ENCODE peak calls at places on chromosomes 5 and 9, in nine cellular contexts. L is NCI-H446; U is NCI-H345; H is amniotic stem cell; C is activated T-cell treated with anti-CD3 and anti-CD28 coated beads, Interleukin-2, amount 50 U/mL, for 4 hours; B is H9; K is NCI-H510A; I is left ventricle myocardium inferior; N is KG1. P is an unnamed sample.

GRCh38 chr5:32182463-32183081 is 8.5 kb upstream of the GOLPH3 start:
- DNase-seq in N (no peak), H (no peak), B (no peak), L (no peak), C (no peak), I (no peak), U (no peak), K (no peak), P (no peak)

GRCh38 chr9:134436926-134437325 is 110.7 kb downstream of the RXRA start:
- DNase-seq in U (no peak), K (no peak), L (no peak), B (no peak), N (no peak), I (no peak), H (no peak), C (no peak), P (no peak)

GRCh38 chr5:39495294-39495693 is 70.5 kb upstream of the DAB2 start:
- DNase-seq in K (no peak), N (no peak), C (no peak), L (peak), U (no peak), H (no peak), I (no peak), B (no peak), P (no peak)

GRCh38 chr9:92896037-92896436 is 18.2 kb upstream of the ZNF484 start:
- DNase-seq in I (no peak), L (no peak), C (no peak), U (peak), H (no peak), N (no peak), B (no peak), K (no peak), P (no peak)

GRCh38 chr5:32170303-32171170 is 3.6 kb downstream of the GOLPH3 start:
- DNase-seq in H (peak), I (no peak), N (no peak), L (peak), U (no peak), C (no peak), B (no peak), K (no peak), P (no peak)

GRCh38 chr5:56608216-56608925 is 207.0 kb upstream of the MAP3K1 start:
- DNase-seq in U (no peak), I (no peak), N (no peak), C (no peak), L (no peak), H (no peak), B (no peak), K (no peak), P (no peak)

GRCh38 chr9:114906922-114907571 is 23.3 kb downstream of the TNFSF8 start:
- DNase-seq in B (peak), H (no peak), U (peak), N (no peak), K (peak), C (no peak), I (no peak), L (no peak), P (no peak)

GRCh38 chr5:148739524-148739923 is 85.2 kb upstream of the HTR4 start:
- DNase-seq in C (no peak), N (no peak), H (no peak), L (peak), U (no peak), K (no peak), I (no peak), B (no peak), P (no peak)

GRCh38 chr5:112264666-112265065 is 154.4 kb downstream of the EPB41L4A start:
- DNase-seq in K (no peak), H (no peak), N (no peak), L (no peak), C (no peak), U (no peak), I (no peak), B (no peak), P (no peak)

GRCh38 chr9:18632624-18633407 is 158.9 kb downstream of the ADAMTSL1 start:
- DNase-seq in U (no peak), L (no peak), C (no peak), N (no peak), K (no peak), B (no peak), I (no peak), H (peak), P (no peak)

GRCh38 chr5:141478321-141478945 is 2.7 kb downstream of the PCDHGC3 start:
- DNase-seq in H (no peak), I (no peak), U (no peak), N (no peak), L (no peak), K (peak), C (no peak), B (peak), P (no peak)

GRCh38 chr5:139810341-139811075 is 14.9 kb downstream of the PSD2 start:
- DNase-seq in I (no peak), L (no peak), U (no peak), K (no peak), B (no peak), N (no peak), C (no peak), H (no peak), P (no peak)

GRCh38 chr5:72147601-72148000 is 40.3 kb downstream of the MAP1B start:
- DNase-seq in B (no peak), U (no peak), K (no peak), N (no peak), H (no peak), C (no peak), I (no peak), L (no peak), P (no peak)

GRCh38 chr9:101376117-101376866 is 8.5 kb downstream of the BAAT start:
- DNase-seq in N (no peak), L (peak), H (no peak), U (no peak), C (no peak), K (no peak), I (no peak), B (no peak), P (peak)

GRCh38 chr5:113205323-113205722 is 228.7 kb downstream of the DCP2 start:
- DNase-seq in K (no peak), H (no peak), I (no peak), U (no peak), C (no peak), B (no peak), N (no peak), L (no peak), P (no peak)

GRCh38 chr5:179623906-179624741 is 653 bp upstream of the HNRNPH1 start:
- DNase-seq in K (no peak), U (no peak), B (no peak), C (peak), I (peak), H (peak), L (no peak), N (no peak), P (peak)

GRCh38 chr5:136730426-136730825 is 365.1 kb upstream of the TRPC7 start:
- DNase-seq in N (no peak), U (peak), C (no peak), L (no peak), I (no peak), B (no peak), H (no peak), K (peak), P (no peak)

GRCh38 chr9:121527371-121527770 is 27.7 kb upstream of the GGTA1 start:
- DNase-seq in I (peak), H (no peak), N (no peak), C (no peak), U (no peak), B (no peak), L (no peak), K (no peak), P (no peak)

GRCh38 chr9:107439991-107440456 is 49.5 kb downstream of the KLF4 start:
- DNase-seq in U (peak), H (no peak), I (no peak), N (no peak), L (no peak), B (no peak), C (no peak), K (no peak), P (no peak)

GRCh38 chr9:71094708-71095251 is 26.6 kb downstream of the TRPM3 start:
- DNase-seq in B (no peak), K (no peak), I (no peak), L (no peak), H (no peak), U (no peak), C (no peak), N (no peak), P (no peak)

GRCh38 chr9:136310273-136311030 is 6.6 kb upstream of the CCDC187 start:
- DNase-seq in H (no peak), I (no peak), B (no peak), C (no peak), N (no peak), K (peak), U (peak), L (no peak), P (no peak)

GRCh38 chr5:107466233-107466769 is 204.4 kb downstream of the EFNA5 start:
- DNase-seq in K (no peak), H (no peak), L (no peak), U (no peak), N (no peak), C (no peak), I (no peak), B (peak), P (peak)

GRCh38 chr9:115964710-115965347 is 188.8 kb upstream of the PAPPA start:
- DNase-seq in B (no peak), I (no peak), U (no peak), C (no peak), K (no peak), N (no peak), H (no peak), L (no peak), P (no peak)

GRCh38 chr5:127051591-127051990 is 21.2 kb upstream of the MARCHF3 start:
- DNase-seq in C (no peak), U (no peak), N (no peak), L (no peak), K (no peak), B (no peak), I (no peak), H (no peak), P (no peak)

GRCh38 chr5:172722309-172722815 is 48.6 kb downstream of the DUSP1 start:
- DNase-seq in B (no peak), L (no peak), K (no peak), I (no peak), N (no peak), H (no peak), C (no peak), U (no peak), P (no peak)

P was measured in dorsolateral prefrontal cortex.